ENCODE peak calls at places on chromosomes 13 and 19, in seven cellular contexts. F is GM23248, K is GM23338, M is PC-3, Q is fibroblast of lung, G is astrocyte, E is K562. O is an unnamed sample.

GRCh38 chr13:95452376-95452775 is 100.1 kb upstream of the CLDN10 start:
- DNase-seq in K (no peak), Q (peak; percentile 84), M (peak; percentile 48), E (no peak), F (no peak), G (peak; percentile 80), O (no peak)

GRCh38 chr19:49691243-49692101 is 556 bp downstream of the CPT1C start:
- DNase-seq in F (peak; percentile 85), E (no peak), M (peak; percentile 64), G (peak; percentile 49), K (peak; percentile 90), Q (peak; percentile 66), O (peak; percentile 79)

GRCh38 chr13:26967119-26968038 is 204.2 kb downstream of the USP12 start:
- DNase-seq in K (no peak), Q (no peak), E (no peak), G (no peak), F (peak; percentile 40), M (no peak), O (no peak)

GRCh38 chr13:74132768-74133656 is 1.2 kb downstream of the KLF12 start:
- DNase-seq in M (no peak), K (peak; percentile 68), F (peak; percentile 64), E (no peak), Q (peak; percentile 68), G (peak; percentile 57), O (peak; percentile 45)

GRCh38 chr13:110334256-110334655 is 27.2 kb downstream of the COL4A2 start:
- DNase-seq in M (no peak), E (no peak), F (no peak), Q (peak; percentile 96), K (no peak), G (peak; percentile 94), O (no peak)

GRCh38 chr19:48673436-48674100 is 751 bp upstream of the NTN5 start:
- DNase-seq in F (no peak), E (no peak), K (no peak), G (no peak), M (no peak), Q (no peak), O (no peak)

GRCh38 chr19:40671404-40671803 is 19.0 kb downstream of the NUMBL start:
- DNase-seq in M (no peak), F (no peak), G (no peak), Q (no peak), K (no peak), E (no peak), O (no peak)

GRCh38 chr13:50788551-50788950 is 54.9 kb downstream of the DLEU7 start:
- DNase-seq in F (peak; percentile 70), Q (no peak), E (no peak), G (no peak), M (no peak), K (no peak), O (no peak)

GRCh38 chr19:46428278-46429141 is at the start of gene PNMA8C:
- DNase-seq in F (peak; percentile 78), E (peak; percentile 56), M (no peak), K (peak; percentile 96), G (peak; percentile 29), Q (peak; percentile 61), O (peak; percentile 77)

GRCh38 chr13:30785146-30785845 is 50.0 kb downstream of the ALOX5AP start:
- DNase-seq in K (no peak), F (no peak), Q (no peak), E (no peak), M (no peak), G (no peak), O (no peak)

GRCh38 chr13:100301418-100301817 is 212.5 kb downstream of the PCCA start:
- DNase-seq in F (no peak), K (no peak), M (no peak), G (no peak), Q (no peak), E (no peak), O (no peak)

GRCh38 chr13:49625392-49626137 is 2.7 kb upstream of the ARL11 start:
- DNase-seq in F (no peak), Q (no peak), K (no peak), M (no peak), E (no peak), G (no peak), O (peak; percentile 38)

DNA sequence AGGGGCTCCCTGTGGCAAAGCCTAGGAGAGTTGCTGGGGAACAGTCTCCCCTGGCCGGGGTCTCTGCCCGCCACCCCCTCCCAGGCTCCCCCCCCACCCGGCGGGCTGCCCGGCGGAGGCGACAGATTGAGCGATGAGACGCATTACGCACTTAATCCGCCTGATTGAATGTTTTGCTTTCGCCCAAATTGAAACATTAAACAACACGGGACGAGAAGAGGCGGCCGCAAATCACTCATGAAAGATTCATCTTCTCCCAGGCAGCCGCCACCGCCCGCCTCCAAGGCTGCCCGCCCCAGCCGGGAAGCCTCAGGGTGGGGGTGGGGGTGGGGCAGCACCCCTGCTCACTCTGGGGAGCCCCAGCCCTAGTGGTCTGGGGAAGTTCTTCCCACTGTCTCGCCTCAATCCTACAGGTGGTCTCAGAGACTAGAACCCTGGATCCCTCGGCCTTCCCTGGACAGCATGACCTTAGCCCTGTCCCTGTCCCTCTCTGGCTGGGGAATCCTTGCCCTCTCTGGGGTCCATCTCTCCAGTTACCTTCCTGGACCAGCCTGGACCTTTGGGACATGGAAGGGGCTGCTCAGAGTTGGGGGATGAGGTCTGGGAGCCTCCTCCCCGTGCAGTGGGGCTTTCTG is 7.6 kb upstream of the ERFL start:
- DNase-seq in E (no peak), F (peak; percentile 72), M (no peak), G (no peak), K (no peak), Q (no peak), O (no peak)
- TF ChIP-seq EZH2 in E (no peak), F (no peak), M (no peak), G (no peak), K (no peak), Q (no peak), O (no peak)

GRCh38 chr19:1752757-1753728 is at the start of gene ONECUT3:
- DNase-seq in E (no peak), G (no peak), F (peak; percentile 35), M (peak; percentile 53), Q (no peak), K (no peak), O (peak; percentile 58)
- TF ChIP-seq EZH2 in E (no peak), G (peak; percentile 75), F (no peak), M (no peak), Q (peak; percentile 76), K (peak; percentile 68), O (no peak)

GRCh38 chr13:99078014-99078771 is 100.3 kb upstream of the DOCK9 start:
- DNase-seq in G (no peak), F (no peak), Q (no peak), M (no peak), K (no peak), E (peak; percentile 59), O (no peak)

GRCh38 chr13:99075268-99076191 is 97.7 kb upstream of the DOCK9 start:
- DNase-seq in E (no peak), Q (no peak), K (no peak), M (no peak), F (no peak), G (no peak), O (no peak)

GRCh38 chr13:99083976-99084375 is 106.1 kb upstream of the DOCK9 start:
- DNase-seq in G (no peak), F (no peak), Q (no peak), M (no peak), K (no peak), E (no peak), O (no peak)

GRCh38 chr13:99085139-99085845 is 107.4 kb upstream of the DOCK9 start:
- DNase-seq in G (no peak), K (peak; percentile 55), M (no peak), Q (no peak), F (peak; percentile 36), E (no peak), O (peak; percentile 17)

GRCh38 chr13:99080131-99080530 is 102.3 kb upstream of the DOCK9 start:
- DNase-seq in E (no peak), G (no peak), M (no peak), K (no peak), Q (no peak), F (no peak), O (no peak)
- TF ChIP-seq EZH2 in E (no peak), G (no peak), M (no peak), K (no peak), Q (no peak), F (no peak), O (no peak)

DNA sequence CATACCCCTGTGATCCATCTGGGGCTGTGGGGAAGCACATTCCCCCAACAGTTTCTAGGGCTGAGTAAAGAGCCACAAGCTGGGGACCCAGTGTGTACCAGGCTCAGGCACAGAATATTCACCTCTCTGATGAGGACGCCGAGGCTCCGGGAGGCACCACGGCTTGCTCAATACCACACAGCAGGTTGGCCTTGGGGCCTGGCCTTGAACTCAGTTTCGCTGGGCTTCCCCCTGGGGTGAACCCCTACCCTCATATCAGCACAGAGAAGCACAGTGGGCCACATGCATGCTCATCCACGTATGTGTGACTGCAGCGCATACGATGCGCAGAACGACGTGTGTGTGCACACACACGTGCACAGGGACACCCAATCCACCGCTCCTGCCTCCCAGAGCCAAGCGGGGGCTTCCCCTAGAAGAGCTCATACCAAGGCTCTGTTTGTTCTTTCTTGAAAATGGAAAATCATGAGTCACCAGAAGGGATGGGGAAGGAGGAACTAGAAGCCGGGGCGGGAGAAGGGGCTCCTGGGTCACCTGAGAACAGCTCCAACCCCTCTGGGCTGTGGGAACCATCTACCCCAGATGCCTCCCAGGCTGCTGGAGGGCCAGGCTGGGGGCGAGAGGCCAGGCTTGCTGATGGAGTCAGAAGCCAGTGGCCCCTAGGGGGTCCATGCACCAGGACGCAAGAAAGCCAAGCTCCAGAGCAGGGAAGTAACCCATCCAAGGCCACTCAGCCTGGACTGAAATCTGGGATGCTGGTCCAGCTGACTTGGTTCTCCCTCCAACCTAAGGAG is 4.9 kb upstream of the PDE4C start:
- DNase-seq in F (peak; percentile 23), Q (no peak), E (no peak), G (no peak), K (peak; percentile 34), M (no peak), O (no peak)
- TF ChIP-seq EZH2 in F (no peak), Q (no peak), E (no peak), G (no peak), K (no peak), M (no peak), O (no peak)

DNA sequence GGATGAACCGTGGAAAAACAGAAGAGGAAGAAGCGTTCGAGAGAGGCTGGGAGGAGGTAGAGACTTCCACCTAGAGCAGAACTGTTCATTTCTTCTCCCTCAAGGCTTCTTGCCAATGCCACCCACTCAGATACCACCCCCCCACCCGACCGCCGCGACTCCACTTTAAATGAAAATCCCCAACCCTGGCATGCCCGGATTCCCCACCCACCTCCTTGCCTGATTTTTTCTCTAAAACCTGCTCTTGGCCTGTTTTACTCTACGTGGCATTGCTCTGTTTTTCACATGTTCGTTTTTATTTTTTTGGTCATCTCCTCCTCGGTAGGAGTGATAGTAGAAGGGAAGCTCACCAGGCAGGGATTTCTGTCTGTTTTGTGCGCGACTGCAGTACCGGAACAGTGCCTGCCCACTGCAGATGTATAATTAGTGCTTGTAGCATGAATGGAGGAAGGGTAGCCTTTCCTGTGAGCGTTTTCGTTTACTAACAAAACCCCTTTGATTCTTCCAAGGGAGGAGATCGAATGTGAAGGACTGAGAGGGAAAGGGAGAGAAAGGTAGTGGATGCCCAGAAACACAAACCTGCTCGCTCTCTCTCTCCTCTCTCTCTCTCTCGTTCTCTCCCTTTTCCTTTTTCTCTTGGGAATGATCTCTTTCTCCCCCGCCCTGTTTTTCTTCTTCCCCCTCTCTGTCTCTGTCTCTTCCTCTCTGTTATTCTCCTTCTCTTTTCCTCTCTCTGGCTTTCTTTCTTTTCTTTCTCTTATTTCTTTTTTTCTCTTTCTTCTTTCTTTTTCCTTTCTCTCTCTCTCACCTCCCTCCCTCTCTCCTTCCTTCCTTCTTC is 2.2 kb downstream of the CD70 start:
- DNase-seq in E (no peak), F (peak; percentile 19), G (no peak), M (no peak), K (peak; percentile 28), Q (no peak), O (no peak)
- TF ChIP-seq EZH2 in E (no peak), F (no peak), G (no peak), M (no peak), K (peak; percentile 72), Q (no peak), O (no peak)